ENCODE peak calls at places on chromosome X, in ten cellular contexts. One of them, this sample, is unnamed.

GRCh38 chrX:22081475-22082092 is 49.5 kb downstream of the PHEX start:
- DNase-seq in cardiac muscle cell: peak; percentile 80
- DNase-seq in adrenal gland: peak; percentile 36
- DNase-seq in upper lobe of right lung: peak; percentile 63
- DNase-seq in heart left ventricle: peak; percentile 25
- DNase-seq in HepG2: peak; percentile 18
- DNase-seq in stomach: peak; percentile 51
- DNase-seq in Caco-2: peak; percentile 41
- DNase-seq in thoracic aorta: no peak
- DNase-seq in IMR-90: peak; percentile 63
- DNase-seq in this sample: no peak

GRCh38 chrX:41122664-41123257 is 37.5 kb downstream of the USP9X start:
- DNase-seq in Caco-2: no peak
- DNase-seq in IMR-90: no peak
- DNase-seq in cardiac muscle cell: no peak
- DNase-seq in upper lobe of right lung: no peak
- DNase-seq in thoracic aorta: no peak
- DNase-seq in adrenal gland: no peak
- DNase-seq in HepG2: no peak
- DNase-seq in heart left ventricle: no peak
- DNase-seq in stomach: no peak
- DNase-seq in this sample: no peak

GRCh38 chrX:110087485-110088356 is 84.8 kb downstream of the TMEM164 start:
- DNase-seq in adrenal gland: peak; percentile 24
- DNase-seq in upper lobe of right lung: no peak
- DNase-seq in cardiac muscle cell: no peak
- DNase-seq in stomach: no peak
- DNase-seq in heart left ventricle: no peak
- DNase-seq in thoracic aorta: no peak
- DNase-seq in HepG2: no peak
- DNase-seq in IMR-90: peak; percentile 94
- DNase-seq in Caco-2: no peak
- DNase-seq in this sample: no peak

GRCh38 chrX:132444936-132445335 is 43.9 kb downstream of the MBNL3 start:
- DNase-seq in adrenal gland: no peak
- DNase-seq in cardiac muscle cell: no peak
- DNase-seq in IMR-90: no peak
- DNase-seq in HepG2: no peak
- DNase-seq in upper lobe of right lung: no peak
- DNase-seq in thoracic aorta: no peak
- DNase-seq in Caco-2: no peak
- DNase-seq in heart left ventricle: no peak
- DNase-seq in stomach: no peak
- DNase-seq in this sample: no peak

GRCh38 chrX:84165716-84166115 is 22.3 kb downstream of the RPS6KA6 start:
- DNase-seq in cardiac muscle cell: no peak
- DNase-seq in thoracic aorta: no peak
- DNase-seq in Caco-2: no peak
- DNase-seq in stomach: no peak
- DNase-seq in heart left ventricle: no peak
- DNase-seq in IMR-90: no peak
- DNase-seq in HepG2: no peak
- DNase-seq in upper lobe of right lung: no peak
- DNase-seq in adrenal gland: no peak
- DNase-seq in this sample: no peak

GRCh38 chrX:44828008-44828605 is 15.7 kb upstream of the DUSP21 start:
- DNase-seq in IMR-90: peak; percentile 93
- DNase-seq in Caco-2: no peak
- DNase-seq in thoracic aorta: no peak
- DNase-seq in upper lobe of right lung: no peak
- DNase-seq in stomach: no peak
- DNase-seq in cardiac muscle cell: no peak
- DNase-seq in HepG2: no peak
- DNase-seq in heart left ventricle: no peak
- DNase-seq in adrenal gland: peak; percentile 36
- DNase-seq in this sample: no peak

GRCh38 chrX:13220916-13221315 is 98.9 kb downstream of the ATXN3L start:
- DNase-seq in thoracic aorta: no peak
- DNase-seq in Caco-2: no peak
- DNase-seq in IMR-90: peak; percentile 84
- DNase-seq in cardiac muscle cell: no peak
- DNase-seq in adrenal gland: no peak
- DNase-seq in HepG2: no peak
- DNase-seq in upper lobe of right lung: no peak
- DNase-seq in stomach: no peak
- DNase-seq in heart left ventricle: no peak
- DNase-seq in this sample: no peak

GRCh38 chrX:39985551-39985950 is 112.2 kb downstream of the BCOR start:
- DNase-seq in HepG2: peak; percentile 40
- DNase-seq in cardiac muscle cell: no peak
- DNase-seq in stomach: no peak
- DNase-seq in Caco-2: no peak
- DNase-seq in thoracic aorta: no peak
- DNase-seq in IMR-90: no peak
- DNase-seq in adrenal gland: peak; percentile 26
- DNase-seq in upper lobe of right lung: no peak
- DNase-seq in heart left ventricle: no peak
- DNase-seq in this sample: no peak

GRCh38 chrX:95332530-95332929 is 1352.1 kb upstream of the DIAPH2 start:
- DNase-seq in upper lobe of right lung: no peak
- DNase-seq in stomach: no peak
- DNase-seq in heart left ventricle: no peak
- DNase-seq in adrenal gland: no peak
- DNase-seq in HepG2: no peak
- DNase-seq in IMR-90: no peak
- DNase-seq in Caco-2: no peak
- DNase-seq in thoracic aorta: no peak
- DNase-seq in cardiac muscle cell: peak; percentile 45
- DNase-seq in this sample: no peak

GRCh38 chrX:149527705-149528104 is 13.1 kb upstream of the EOLA1 start:
- DNase-seq in cardiac muscle cell: peak; percentile 12
- DNase-seq in thoracic aorta: no peak
- DNase-seq in stomach: no peak
- DNase-seq in upper lobe of right lung: no peak
- DNase-seq in IMR-90: peak; percentile 28
- DNase-seq in Caco-2: no peak
- DNase-seq in HepG2: peak; percentile 21
- DNase-seq in adrenal gland: no peak
- DNase-seq in heart left ventricle: no peak
- DNase-seq in this sample: no peak
- TF ChIP-seq CTCF in cardiac muscle cell: peak; percentile 54
- TF ChIP-seq CTCF in thoracic aorta: peak; percentile 54
- TF ChIP-seq CTCF in stomach: peak; percentile 44
- TF ChIP-seq CTCF in upper lobe of right lung: peak; percentile 46
- TF ChIP-seq CTCF in IMR-90: peak; percentile 50
- TF ChIP-seq CTCF in Caco-2: peak; percentile 58
- TF ChIP-seq CTCF in HepG2: peak; percentile 39
- TF ChIP-seq CTCF in adrenal gland: peak; percentile 41
- TF ChIP-seq CTCF in heart left ventricle: peak; percentile 58
- TF ChIP-seq CTCF in this sample: peak; percentile 58

DNA sequence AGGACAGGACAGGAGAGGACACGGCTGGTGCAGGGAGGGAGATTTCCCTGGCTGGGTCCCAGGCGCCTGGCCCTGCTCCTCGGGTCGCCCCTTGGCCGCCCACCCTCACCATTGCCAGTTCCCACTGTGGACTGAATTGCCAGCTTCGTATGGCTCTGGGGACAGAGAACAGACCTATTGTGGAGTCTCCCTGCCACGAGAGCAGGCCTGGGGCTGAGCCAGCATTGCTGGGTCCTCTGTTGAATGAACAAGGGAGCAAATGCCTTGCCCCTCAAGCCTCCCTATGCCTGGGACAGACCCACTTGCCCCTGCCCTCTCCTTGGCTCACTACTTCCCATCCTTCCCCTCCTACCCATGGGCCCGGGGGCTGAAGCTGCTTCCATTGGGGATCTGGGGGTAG is 4.3 kb downstream of the PLXNA3 start:
- DNase-seq in HepG2: no peak
- DNase-seq in Caco-2: no peak
- DNase-seq in upper lobe of right lung: no peak
- DNase-seq in thoracic aorta: no peak
- DNase-seq in stomach: no peak
- DNase-seq in cardiac muscle cell: no peak
- DNase-seq in heart left ventricle: no peak
- DNase-seq in IMR-90: no peak
- DNase-seq in adrenal gland: no peak
- DNase-seq in this sample: no peak
- H3K4me3 ChIP-seq in HepG2: no peak overlapping the region
- H3K4me3 ChIP-seq in Caco-2: no peak overlapping the region
- H3K4me3 ChIP-seq in upper lobe of right lung: no peak overlapping the region
- H3K4me3 ChIP-seq in thoracic aorta: no peak overlapping the region
- H3K4me3 ChIP-seq in stomach: no peak overlapping the region
- H3K4me3 ChIP-seq in cardiac muscle cell: no peak overlapping the region
- H3K4me3 ChIP-seq in heart left ventricle: no peak overlapping the region
- H3K4me3 ChIP-seq in IMR-90: no peak overlapping the region
- H3K4me3 ChIP-seq in adrenal gland: no peak overlapping the region
- H3K4me3 ChIP-seq in this sample: no peak overlapping the region

GRCh38 chrX:16930392-16930791 is 16.1 kb upstream of the REPS2 start:
- DNase-seq in cardiac muscle cell: no peak
- DNase-seq in upper lobe of right lung: no peak
- DNase-seq in Caco-2: no peak
- DNase-seq in heart left ventricle: no peak
- DNase-seq in HepG2: no peak
- DNase-seq in thoracic aorta: no peak
- DNase-seq in stomach: no peak
- DNase-seq in adrenal gland: no peak
- DNase-seq in IMR-90: no peak
- DNase-seq in this sample: no peak
- H3K27me3 ChIP-seq in cardiac muscle cell: no peaks in the 10 kb centered on the region
- H3K27me3 ChIP-seq in upper lobe of right lung: no peaks in the 10 kb centered on the region
- H3K27me3 ChIP-seq in Caco-2: no peaks in the 10 kb centered on the region
- H3K27me3 ChIP-seq in heart left ventricle: no peaks in the 10 kb centered on the region
- H3K27me3 ChIP-seq in HepG2: no peaks in the 10 kb centered on the region
- H3K27me3 ChIP-seq in thoracic aorta: no peaks in the 10 kb centered on the region
- H3K27me3 ChIP-seq in stomach: no peaks in the 10 kb centered on the region
- H3K27me3 ChIP-seq in adrenal gland: peaks cover 5% of the 10 kb centered on the region
- H3K27me3 ChIP-seq in IMR-90: peaks cover 16% of the 10 kb centered on the region
- H3K27me3 ChIP-seq in this sample: no peaks in the 10 kb centered on the region

GRCh38 chrX:133698298-133698697 is 283.0 kb upstream of the GPC4 start:
- DNase-seq in stomach: no peak
- DNase-seq in thoracic aorta: no peak
- DNase-seq in adrenal gland: no peak
- DNase-seq in IMR-90: peak; percentile 28
- DNase-seq in HepG2: no peak
- DNase-seq in cardiac muscle cell: peak; percentile 19
- DNase-seq in heart left ventricle: no peak
- DNase-seq in Caco-2: no peak
- DNase-seq in upper lobe of right lung: no peak
- DNase-seq in this sample: no peak
- TF ChIP-seq CTCF in stomach: no peak
- TF ChIP-seq CTCF in thoracic aorta: no peak
- TF ChIP-seq CTCF in adrenal gland: no peak
- TF ChIP-seq CTCF in IMR-90: peak; percentile 47
- TF ChIP-seq CTCF in HepG2: no peak
- TF ChIP-seq CTCF in cardiac muscle cell: peak; percentile 30
- TF ChIP-seq CTCF in heart left ventricle: peak; percentile 17
- TF ChIP-seq CTCF in Caco-2: no peak
- TF ChIP-seq CTCF in upper lobe of right lung: no peak
- TF ChIP-seq CTCF in this sample: no peak

DNA sequence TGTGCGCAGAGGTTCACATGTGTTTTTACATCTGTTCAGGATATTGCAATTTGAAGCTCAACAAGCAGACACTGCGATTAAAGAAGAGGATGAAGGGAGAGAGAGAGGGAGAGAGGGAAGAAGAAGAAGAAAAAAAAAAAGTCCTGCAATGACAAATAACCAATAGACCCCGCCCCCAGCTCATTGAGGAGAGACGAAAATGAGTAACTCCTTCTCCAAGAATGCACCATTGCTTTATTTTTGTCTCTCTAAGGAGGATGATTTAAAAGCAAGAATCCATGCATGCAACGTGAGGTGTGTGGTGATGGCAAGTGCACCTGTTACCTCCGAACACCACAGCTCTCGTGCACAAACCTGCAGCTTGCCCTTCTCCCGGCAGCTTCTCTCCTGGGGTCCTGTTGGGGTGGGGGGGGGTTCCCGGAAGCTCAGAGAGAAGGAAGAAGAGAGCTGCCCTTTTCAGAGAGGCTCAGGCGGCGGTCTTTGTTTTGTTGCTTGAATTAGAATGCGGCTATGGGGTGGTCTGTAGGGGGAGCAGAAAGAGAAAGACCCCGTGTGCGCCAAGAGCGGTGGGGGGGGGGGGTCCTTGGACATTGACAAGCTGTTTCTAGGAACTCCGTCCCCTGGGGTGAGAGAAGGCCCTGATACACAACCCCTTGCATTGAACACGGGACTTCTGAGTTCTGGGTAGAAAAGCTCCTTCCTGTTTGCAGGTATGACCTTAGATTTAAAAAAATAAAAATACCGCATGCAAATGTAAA is 100.7 kb downstream of the CRLF2 start:
- DNase-seq in cardiac muscle cell: no peak
- DNase-seq in thoracic aorta: no peak
- DNase-seq in stomach: no peak
- DNase-seq in adrenal gland: no peak
- DNase-seq in IMR-90: no peak
- DNase-seq in HepG2: no peak
- DNase-seq in Caco-2: no peak
- DNase-seq in upper lobe of right lung: peak; percentile 21
- DNase-seq in heart left ventricle: no peak
- DNase-seq in this sample: no peak
- H3K4me3 ChIP-seq in cardiac muscle cell: no peak overlapping the region
- H3K4me3 ChIP-seq in thoracic aorta: no peak overlapping the region
- H3K4me3 ChIP-seq in stomach: no peak overlapping the region
- H3K4me3 ChIP-seq in adrenal gland: no peak overlapping the region
- H3K4me3 ChIP-seq in IMR-90: no peak overlapping the region
- H3K4me3 ChIP-seq in HepG2: no peak overlapping the region
- H3K4me3 ChIP-seq in Caco-2: no peak overlapping the region
- H3K4me3 ChIP-seq in upper lobe of right lung: no peak overlapping the region
- H3K4me3 ChIP-seq in heart left ventricle: no peak overlapping the region
- H3K4me3 ChIP-seq in this sample: no peak overlapping the region

This sample was measured in GM06990.